ENCODE peak calls at places on chromosomes 11 and 22, in four cellular contexts. K, H, L and G are unnamed samples.
A peak's percentile ranks its signal among the peaks of the same experiment; 100 is the strongest.

GRCh38 chr11:121451178-121451981 is 734 bp upstream of the SORL1 start:
- DNase-seq in H (no peak), L (no peak), K (peak; percentile 56), G (no peak)

GRCh38 chr22:24099661-24100060 is 81.6 kb upstream of the SUSD2 start:
- DNase-seq in H (no peak), L (no peak), K (no peak), G (no peak)

GRCh38 chr22:44161673-44162072 is 19.1 kb upstream of the PARVG start:
- DNase-seq in L (no peak), K (no peak), H (no peak), G (no peak)

GRCh38 chr11:31798057-31799035 is 12.8 kb downstream of the PAX6 start:
- DNase-seq in L (no peak), K (peak; percentile 58), H (no peak), G (no peak)

GRCh38 chr11:121577106-121577505 is 124.3 kb upstream of the SORL1-AS1 start:
- DNase-seq in L (no peak), H (no peak), K (no peak), G (no peak)

GRCh38 chr11:27204527-27204926 is 158.5 kb downstream of the CCDC34 start:
- DNase-seq in L (peak; percentile 35), H (no peak), K (peak; percentile 25), G (no peak)

GRCh38 chr11:3104961-3105790 is 48.0 kb upstream of the CARS1 start:
- DNase-seq in K (no peak), H (no peak), L (no peak), G (no peak)

GRCh38 chr11:14179126-14179820 is 179.7 kb downstream of the RRAS2 start:
- DNase-seq in L (peak; percentile 72), K (no peak), H (no peak), G (peak; percentile 63)

GRCh38 chr11:29293825-29294224 is 723.0 kb downstream of the KCNA4 start:
- DNase-seq in K (peak; percentile 69), H (no peak), L (peak; percentile 82), G (peak; percentile 74)

GRCh38 chr11:75602916-75603315 is 40.9 kb downstream of the SERPINH1 start:
- DNase-seq in K (no peak), L (peak; percentile 62), H (no peak), G (peak; percentile 28)